ENCODE peak calls at places on chromosomes 2 and 18, in nine cellular contexts. U is LoVo; F is activated CD8-positive, alpha-beta memory T cell treated with anti-CD3 and anti-CD28 coated beads, Interleukin-2, amount 50 U/mL, for 48 hours; R is NCI-H345; W is WTC11; G is T47D; H is activated naive CD8-positive, alpha-beta T cell treated with anti-CD3 and anti-CD28 coated beads, Interleukin-2, amount 50 U/mL, for 24 hours; S is activated T-cell treated with anti-CD3 and anti-CD28 coated beads for 48 hours; K is dorsolateral prefrontal cortex. L is an unnamed sample.

GRCh38 chr2:68931149-68931711 is 21.5 kb downstream of the GKN2 start:
- DNase-seq in H (no peak), G (no peak), K (no peak), F (no peak), U (no peak), R (no peak), S (no peak), W (no peak), L (no peak)

GRCh38 chr2:121071058-121071504 is 213.9 kb downstream of the TFCP2L1 start:
- DNase-seq in R (peak), W (peak), G (peak), U (peak), F (peak), K (peak), S (peak), H (peak), L (peak)

GRCh38 chr2:205079173-205079572 is 533.9 kb downstream of the PARD3B start:
- DNase-seq in F (no peak), R (no peak), U (no peak), K (no peak), G (no peak), W (no peak), H (no peak), S (no peak), L (no peak)

GRCh38 chr2:109609352-109610024 is 4.3 kb downstream of the SEPTIN10 start:
- DNase-seq in K (no peak), F (no peak), R (no peak), H (no peak), S (no peak), G (no peak), U (peak), W (no peak), L (no peak)

GRCh38 chr2:26720322-26721166 is 28.0 kb downstream of the KCNK3 start:
- DNase-seq in G (peak), H (no peak), F (no peak), S (no peak), K (no peak), R (peak), W (no peak), U (no peak), L (peak)

GRCh38 chr2:158753561-158754302 is 41.4 kb upstream of the DAPL1 start:
- DNase-seq in G (peak), F (no peak), K (no peak), R (peak), H (peak), W (peak), S (no peak), U (peak), L (peak)

GRCh38 chr2:112056626-112056987 is 1.5 kb downstream of the TMEM87B start:
- DNase-seq in W (no peak), U (no peak), K (no peak), G (no peak), S (no peak), H (no peak), R (no peak), F (no peak), L (no peak)

GRCh38 chr2:212713681-212714080 is 175.1 kb upstream of the ERBB4 start:
- DNase-seq in F (no peak), S (no peak), H (no peak), G (no peak), R (no peak), K (no peak), U (no peak), W (no peak), L (no peak)

GRCh38 chr2:221569342-221570278 is 2.5 kb downstream of the EPHA4 start:
- DNase-seq in K (no peak), W (peak), G (no peak), H (no peak), F (no peak), R (no peak), U (no peak), S (no peak), L (no peak)

GRCh38 chr18:48545690-48546365 is 7.0 kb downstream of the CTIF start:
- DNase-seq in G (no peak), U (no peak), F (no peak), W (peak), R (peak), K (peak), S (no peak), H (no peak), L (no peak)

GRCh38 chr2:57373530-57373929 is 673.1 kb upstream of the VRK2 start:
- DNase-seq in K (no peak), U (no peak), R (no peak), F (no peak), W (no peak), G (no peak), S (no peak), H (no peak), L (no peak)

GRCh38 chr2:108922141-108922915 is 66.7 kb downstream of the EDAR start:
- DNase-seq in G (no peak), F (no peak), U (no peak), S (no peak), H (no peak), R (no peak), K (peak), W (no peak), L (no peak)

GRCh38 chr2:145356046-145356445 is 836.1 kb upstream of the ZEB2 start:
- DNase-seq in W (no peak), R (no peak), U (no peak), F (no peak), G (no peak), S (no peak), H (no peak), K (no peak), L (no peak)

GRCh38 chr2:205047273-205047839 is 502.1 kb downstream of the PARD3B start:
- DNase-seq in K (no peak), H (no peak), U (no peak), S (no peak), F (no peak), W (peak), R (peak), G (no peak), L (no peak)

GRCh38 chr2:224749136-224749535 is 33.0 kb upstream of the CCDC195 start:
- DNase-seq in H (no peak), K (no peak), G (no peak), U (no peak), W (no peak), F (no peak), R (no peak), S (no peak), L (no peak)

GRCh38 chr2:46684661-46685060 is 205.3 kb downstream of the TMEM247 start:
- DNase-seq in K (no peak), F (no peak), W (no peak), S (no peak), H (no peak), G (no peak), R (no peak), U (no peak), L (no peak)

GRCh38 chr2:86062043-86062442 is 43.6 kb downstream of the POLR1A start:
- DNase-seq in R (no peak), G (no peak), W (no peak), U (no peak), H (no peak), K (no peak), S (no peak), F (no peak), L (peak)

GRCh38 chr2:55550368-55551102 is 31.0 kb downstream of the CFAP36 start:
- DNase-seq in R (no peak), G (no peak), W (no peak), S (no peak), K (no peak), U (no peak), F (no peak), H (no peak), L (no peak)